ENCODE peak calls at places on chromosomes 16 and 17, in eight cellular contexts. D is PC-9; X is body of pancreas; T is pancreas; O is breast epithelium; L is CD8-positive, alpha-beta T cell; Q is prostate gland; W is cardiac muscle cell. B is an unnamed sample. For H3K27me3, the result is how much of the 10 kb centered on the place peaks cover.

GRCh38 chr17:34207572-34207971 is 47.5 kb upstream of the CCL2 start:
- DNase-seq in Q (no peak), W (no peak), T (no peak), L (no peak), X (no peak), O (no peak), D (no peak), B (no peak)

GRCh38 chr16:69595127-69596036 is 29.6 kb downstream of the NFAT5 start:
- DNase-seq in T (no peak), D (no peak), W (no peak), O (no peak), Q (no peak), L (no peak), X (no peak), B (no peak)

GRCh38 chr17:42680331-42680808 is 1.3 kb downstream of the CCR10 start:
- DNase-seq in T (no peak), X (peak), D (no peak), W (no peak), Q (no peak), O (no peak), L (no peak), B (no peak)

GRCh38 chr16:73915939-73916451 is 380.6 kb upstream of the PSMD7 start:
- DNase-seq in X (no peak), T (no peak), Q (no peak), D (no peak), W (no peak), L (no peak), O (no peak), B (no peak)

GRCh38 chr17:60442271-60443201 is 20.2 kb downstream of the CHCT1 start:
- DNase-seq in T (no peak), D (no peak), W (no peak), Q (no peak), X (no peak), O (no peak), L (no peak), B (no peak)

GRCh38 chr17:71828182-71828596 is 292.6 kb upstream of the SOX9 start:
- DNase-seq in O (no peak), Q (no peak), X (no peak), T (no peak), D (no peak), L (no peak), W (peak), B (no peak)

GRCh38 chr17:45200701-45201100 is 21.0 kb upstream of the FMNL1 start:
- DNase-seq in X (peak), L (no peak), D (no peak), Q (no peak), O (peak), T (no peak), W (no peak), B (no peak)

GRCh38 chr17:15648384-15648783 is 28.9 kb upstream of the FBXW10B start:
- DNase-seq in T (no peak), O (no peak), X (no peak), Q (no peak), W (no peak), D (no peak), L (no peak), B (no peak)

GRCh38 chr16:67651847-67652246 is 6.9 kb downstream of the CARMIL2 start:
- DNase-seq in O (no peak), T (no peak), L (no peak), W (no peak), X (no peak), D (no peak), Q (no peak), B (no peak)

GRCh38 chr16:19329932-19330331 is 44.4 kb downstream of the CLEC19A start:
- DNase-seq in Q (no peak), W (no peak), X (no peak), D (peak), O (no peak), T (no peak), L (no peak), B (no peak)

GRCh38 chr17:3475155-3475808 is 515 bp upstream of the ASPA start:
- DNase-seq in X (no peak), T (no peak), O (no peak), W (no peak), Q (no peak), D (no peak), L (no peak), B (no peak)

GRCh38 chr16:16143038-16143763 is 80.1 kb downstream of the ABCC6 start:
- DNase-seq in T (no peak), O (no peak), Q (no peak), W (peak), L (no peak), D (no peak), X (peak), B (no peak)

GRCh38 chr17:45296003-45296832 is 20.6 kb downstream of the MAP3K14 start:
- DNase-seq in O (no peak), X (no peak), W (no peak), T (no peak), Q (no peak), D (no peak), L (no peak), B (no peak)

GRCh38 chr17:31428111-31428510 is 36.6 kb downstream of the RAB11FIP4 start:
- DNase-seq in D (no peak), T (no peak), Q (no peak), X (no peak), O (no peak), W (no peak), L (no peak), B (no peak)

GRCh38 chr17:59381716-59382570 is 50.5 kb downstream of the YPEL2 start:
- DNase-seq in Q (peak), W (no peak), L (no peak), X (peak), O (peak), T (peak), D (no peak), B (no peak)

GRCh38 chr16:745739-746138 is 4.9 kb upstream of the CIAO3 start:
- DNase-seq in W (peak), L (no peak), O (no peak), Q (no peak), X (no peak), D (no peak), T (peak), B (no peak)

GRCh38 chr16:75080205-75081029 is 36.2 kb downstream of the LDHD start:
- DNase-seq in W (no peak), X (no peak), T (no peak), L (no peak), Q (no peak), O (no peak), D (no peak), B (no peak)

GRCh38 chr17:76467809-76468633 is 618 bp downstream of the AANAT start:
- DNase-seq in W (no peak), Q (no peak), T (no peak), O (no peak), D (no peak), L (no peak), X (no peak), B (no peak)

GRCh38 chr16:50501986-50502615 is 46.1 kb upstream of the NKD1 start:
- DNase-seq in L (no peak), D (no peak), O (no peak), X (no peak), T (no peak), W (no peak), Q (no peak), B (no peak)

GRCh38 chr17:28874750-28875149 is 19.9 kb downstream of the ERAL1 start:
- DNase-seq in D (no peak), X (no peak), O (no peak), Q (no peak), T (no peak), L (no peak), W (no peak), B (no peak)

GRCh38 chr16:88309174-88309904 is 73.4 kb upstream of the ZNF469 start:
- DNase-seq in D (no peak), O (no peak), X (no peak), W (no peak), Q (no peak), L (no peak), T (peak), B (no peak)

GRCh38 chr16:11165894-11166665 is 89.9 kb downstream of the SOCS1 start:
- DNase-seq in O (no peak), D (no peak), W (no peak), X (no peak), L (no peak), Q (no peak), T (no peak), B (no peak)

GRCh38 chr16:68668266-68668665 is 23.2 kb downstream of the CDH3 start:
- DNase-seq in T (no peak), X (no peak), W (no peak), D (no peak), Q (no peak), O (no peak), L (no peak), B (no peak)

GRCh38 chr17:21452377-21453143 is 76.4 kb downstream of the KCNJ12 start:
- DNase-seq in T (no peak), Q (peak), D (no peak), L (no peak), X (peak), W (peak), O (peak), B (peak)

GRCh38 chr16:67235816-67236547 is 9.1 kb downstream of the TMEM208 start:
- DNase-seq in Q (no peak), L (peak), W (no peak), T (no peak), X (no peak), D (no peak), O (no peak), B (no peak)

GRCh38 chr17:2335726-2336214 is 487 bp downstream of the TSR1 start:
- DNase-seq in L (no peak), O (no peak), W (no peak), Q (no peak), T (no peak), D (peak), X (peak), B (no peak)

GRCh38 chr16:28822520-28823290 is at the start of gene ATXN2L:
- DNase-seq in W (peak), L (peak), X (peak), Q (peak), T (peak), D (peak), O (peak), B (peak)
- TF ChIP-seq CTCF in W (no peak), L (no peak), X (peak), Q (peak), T (no peak), D (no peak), O (peak), B (no peak)

GRCh38 chr17:49889500-49889899 is 41.6 kb upstream of the TAC4 start:
- DNase-seq in T (no peak), L (no peak), D (peak), X (no peak), W (no peak), O (no peak), Q (no peak), B (no peak)

GRCh38 chr17:49887744-49888360 is 40.0 kb upstream of the TAC4 start:
- DNase-seq in Q (peak), D (peak), T (no peak), L (no peak), X (peak), W (no peak), O (peak), B (no peak)

GRCh38 chr17:49882434-49882833 is 34.6 kb upstream of the TAC4 start:
- DNase-seq in X (no peak), D (no peak), Q (no peak), T (no peak), L (no peak), O (no peak), W (no peak), B (no peak)

GRCh38 chr17:49887086-49887743 is 39.3 kb upstream of the TAC4 start:
- DNase-seq in X (peak), O (peak), T (peak), Q (peak), L (no peak), W (no peak), D (peak), B (no peak)

GRCh38 chr17:49886036-49886435 is 38.2 kb upstream of the TAC4 start:
- DNase-seq in O (no peak), D (no peak), X (no peak), Q (no peak), L (no peak), T (no peak), W (no peak), B (no peak)
- H3K27me3 ChIP-seq in O (under half), D (under half), X (under half), Q (under half), L (under half), T (under half), W (under half), B (under half)

GRCh38 chr16:24699151-24699723 is 30.2 kb upstream of the TNRC6A start:
- DNase-seq in X (no peak), D (no peak), T (no peak), L (no peak), O (no peak), W (no peak), Q (no peak), B (no peak)

GRCh38 chr16:24698314-24698713 is 31.1 kb upstream of the TNRC6A start:
- DNase-seq in X (no peak), O (no peak), L (no peak), T (no peak), D (no peak), W (no peak), Q (peak), B (no peak)

GRCh38 chr16:24696699-24697098 is 32.8 kb upstream of the TNRC6A start:
- DNase-seq in D (no peak), X (no peak), Q (no peak), T (no peak), W (no peak), O (no peak), L (no peak), B (no peak)

GRCh38 chr16:24701521-24701951 is 27.9 kb upstream of the TNRC6A start:
- DNase-seq in T (no peak), D (peak), O (no peak), X (no peak), L (no peak), Q (no peak), W (no peak), B (no peak)

GRCh38 chr16:24700549-24701392 is 28.7 kb upstream of the TNRC6A start:
- DNase-seq in L (no peak), X (peak), D (peak), O (peak), W (no peak), Q (peak), T (no peak), B (no peak)
- TF ChIP-seq CTCF in L (no peak), X (peak), D (peak), O (peak), W (peak), Q (peak), T (no peak), B (no peak)

GRCh38 chr16:86824751-86825310 is 246.5 kb downstream of the FOXL1 start:
- DNase-seq in W (no peak), L (no peak), X (no peak), Q (no peak), O (no peak), T (no peak), D (no peak), B (no peak)
- H3K27me3 ChIP-seq in W (under half), L (under half), X (under half), Q (under half), O (half or more), T (under half), D (half or more), B (under half)

GRCh38 chr16:82625066-82625968 is 1.5 kb upstream of the CDH13 start:
- DNase-seq in O (no peak), X (no peak), Q (no peak), L (no peak), W (no peak), T (no peak), D (no peak), B (no peak)

DNA sequence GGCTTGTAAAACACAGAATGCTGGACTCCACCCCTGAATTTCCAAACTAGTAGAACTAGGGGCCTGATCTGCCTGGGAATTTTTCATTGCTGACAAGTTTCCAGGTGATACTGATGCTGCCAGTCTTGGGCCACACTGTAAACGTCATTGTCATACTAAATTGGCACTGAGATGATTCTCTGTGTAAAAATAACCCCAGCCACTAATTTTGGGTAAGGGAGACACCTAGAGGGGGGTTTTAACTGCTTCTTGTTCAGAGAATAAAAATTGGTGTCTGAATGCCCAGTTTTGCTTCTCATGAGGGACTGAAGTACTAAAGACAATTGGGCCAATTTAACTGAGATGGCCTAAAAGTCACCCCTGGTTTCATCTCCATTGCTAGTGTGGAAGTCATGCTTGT is 5.0 kb upstream of the CDH13 start:
- DNase-seq in W (no peak), T (no peak), X (no peak), Q (no peak), O (no peak), D (no peak), L (no peak), B (no peak)
- TF ChIP-seq CTCF in W (peak), T (no peak), X (no peak), Q (no peak), O (no peak), D (no peak), L (no peak), B (no peak)

GRCh38 chr17:9024497-9024896 is 3.2 kb downstream of the NTN1 start:
- DNase-seq in X (no peak), W (no peak), Q (no peak), T (no peak), O (no peak), D (no peak), L (no peak), B (no peak)
- H3K27me3 ChIP-seq in X (under half), W (half or more), Q (under half), T (under half), O (under half), D (under half), L (under half), B (half or more)

DNA sequence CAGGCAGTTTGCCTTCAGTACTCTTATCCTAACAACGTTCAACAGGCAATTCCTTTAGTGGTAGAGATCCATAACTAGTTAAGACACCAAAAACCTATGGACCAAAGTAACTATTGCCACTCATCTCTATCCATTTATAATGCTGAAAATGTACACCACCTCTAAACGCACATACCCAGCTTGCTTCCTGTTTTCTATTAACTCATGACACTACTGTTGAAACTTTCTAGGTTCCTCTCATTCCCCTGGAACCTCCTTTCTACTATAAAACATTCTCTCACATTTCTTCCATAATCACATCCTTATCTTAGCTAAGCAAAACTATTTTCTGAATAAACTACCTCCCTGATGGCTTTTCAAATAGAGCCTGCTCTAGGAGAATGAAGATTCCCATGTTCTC is 43.0 kb upstream of the KSR1 start:
- DNase-seq in T (no peak), O (no peak), Q (no peak), X (no peak), L (no peak), W (no peak), D (no peak), B (no peak)
- TF ChIP-seq CTCF in T (no peak), O (no peak), Q (no peak), X (no peak), L (no peak), W (no peak), D (no peak), B (no peak)

GRCh38 chr17:48601528-48602430 is 3.0 kb downstream of the HOXB6 start:
- DNase-seq in O (no peak), L (no peak), D (no peak), W (no peak), Q (no peak), X (no peak), T (no peak), B (no peak)
- H3K27me3 ChIP-seq in O (half or more), L (half or more), D (under half), W (half or more), Q (half or more), X (half or more), T (under half), B (half or more)

DNA sequence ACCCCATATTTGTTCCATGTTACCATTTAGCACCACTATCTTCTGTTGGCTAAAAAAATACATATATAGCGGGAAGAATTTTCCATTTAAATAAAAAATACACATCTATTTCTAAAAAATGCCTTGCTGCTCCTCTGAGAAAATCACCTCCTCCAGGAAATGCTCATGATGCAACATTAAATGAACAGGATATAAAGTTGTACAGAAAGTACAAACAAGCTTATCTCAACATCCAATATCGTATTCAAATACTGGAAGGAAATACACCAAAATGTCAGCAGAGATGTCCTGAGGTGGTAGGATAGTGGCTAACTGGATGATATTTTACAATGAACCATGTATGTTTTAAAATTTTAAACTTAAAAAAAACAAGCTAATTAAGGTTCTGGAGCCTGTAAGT is 21.3 kb downstream of the GNA13 start:
- DNase-seq in T (no peak), L (no peak), X (no peak), O (no peak), W (no peak), D (no peak), Q (no peak), B (no peak)
- TF ChIP-seq CTCF in T (no peak), L (no peak), X (no peak), O (no peak), W (no peak), D (no peak), Q (no peak), B (no peak)